ENCODE peak calls at places on chromosomes 16 and 17, in eight cellular contexts. L is ovary, Q is body of pancreas, Z is stomach, D is upper lobe of left lung, M is A549, Y is uterus, P is esophagus squamous epithelium. N is an unnamed sample. For H3K4me1, the result is how much of the 10 kb centered on the place peaks cover.

GRCh38 chr16:4339909-4340308 is 11.2 kb downstream of the PAM16 start:
- DNase-seq in L (peak), Q (peak), Z (peak), D (peak), M (no peak), Y (peak), P (no peak), N (peak)

GRCh38 chr16:31242197-31242596 is 17.6 kb upstream of the ITGAM start:
- DNase-seq in L (no peak), Q (no peak), Z (no peak), D (no peak), M (no peak), Y (no peak), P (no peak), N (no peak)

GRCh38 chr17:27244481-27245223 is 49.3 kb upstream of the WSB1 start:
- DNase-seq in L (peak), Q (peak), Z (no peak), D (peak), M (no peak), Y (peak), P (no peak), N (peak)

GRCh38 chr17:4297351-4297750 is 33.6 kb upstream of the ANKFY1 start:
- DNase-seq in L (no peak), Q (no peak), Z (no peak), D (no peak), M (no peak), Y (no peak), P (no peak), N (no peak)

GRCh38 chr16:9092963-9093477 is 1.6 kb downstream of the HAPSTR1 start:
- DNase-seq in L (peak), Q (peak), Z (peak), D (no peak), M (no peak), Y (peak), P (no peak), N (peak)

GRCh38 chr17:67180275-67180674 is 64.7 kb downstream of the HELZ start:
- DNase-seq in L (no peak), Q (no peak), Z (no peak), D (no peak), M (no peak), Y (no peak), P (no peak), N (no peak)

GRCh38 chr17:29881256-29881655 is 48.8 kb downstream of the SSH2 start:
- DNase-seq in L (no peak), Q (no peak), Z (no peak), D (no peak), M (no peak), Y (no peak), P (no peak), N (no peak)

GRCh38 chr16:30470632-30471007 is 1.9 kb upstream of the ITGAL start:
- DNase-seq in L (no peak), Q (no peak), Z (no peak), D (no peak), M (no peak), Y (no peak), P (no peak), N (no peak)

GRCh38 chr17:67378444-67379250 is 1.6 kb downstream of the PITPNC1 start:
- DNase-seq in L (peak), Q (peak), Z (peak), D (peak), M (peak), Y (peak), P (no peak), N (peak)

GRCh38 chr17:17590883-17591407 is 563 bp downstream of the PEMT start:
- DNase-seq in L (no peak), Q (no peak), Z (no peak), D (no peak), M (no peak), Y (peak), P (no peak), N (peak)

GRCh38 chr17:17593222-17593620 is 1.7 kb upstream of the PEMT start:
- DNase-seq in L (no peak), Q (no peak), Z (no peak), D (no peak), M (no peak), Y (no peak), P (no peak), N (no peak)

GRCh38 chr17:17590141-17590735 is 1.3 kb downstream of the PEMT start:
- DNase-seq in L (no peak), Q (no peak), Z (no peak), D (no peak), M (no peak), Y (no peak), P (no peak), N (no peak)

GRCh38 chr17:17587614-17588336 is 3.7 kb downstream of the PEMT start:
- DNase-seq in L (no peak), Q (no peak), Z (no peak), D (no peak), M (no peak), Y (no peak), P (no peak), N (no peak)

GRCh38 chr17:17591408-17592265 is at the start of gene PEMT:
- DNase-seq in L (peak), Q (peak), Z (peak), D (peak), M (peak), Y (peak), P (peak), N (peak)
- TF ChIP-seq POLR2A in L (peak), Q (peak), Z (no peak), D (peak), M (peak), Y (peak), P (peak), N (no peak)

DNA sequence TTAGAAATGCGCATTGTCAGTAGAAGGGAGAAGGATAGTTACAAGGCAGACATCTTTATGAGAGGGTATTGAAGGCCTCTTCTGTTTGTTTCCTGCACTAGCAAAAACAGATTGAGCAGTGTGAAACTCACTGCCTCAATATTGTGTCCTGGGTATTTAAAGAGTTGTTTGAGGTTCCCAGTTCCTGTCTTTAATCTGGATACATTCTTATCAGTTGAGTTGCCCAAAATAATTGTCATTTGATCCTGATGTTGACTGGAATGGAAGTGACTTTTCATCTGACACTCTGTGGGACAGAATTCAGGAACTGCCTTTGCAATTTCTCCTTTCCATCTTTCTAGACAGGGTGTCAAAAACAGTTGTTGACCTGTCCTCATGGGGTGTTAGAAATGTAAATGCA is 1.7 kb downstream of the ATP6V0A1 start:
- DNase-seq in L (no peak), Q (no peak), Z (no peak), D (no peak), M (no peak), Y (no peak), P (no peak), N (no peak)
- H3K4me1 ChIP-seq in L (under half), Q (under half), Z (half or more), D (half or more), M (half or more), Y (under half), P (half or more), N (half or more)

GRCh38 chr16:86605950-86606349 is 27.6 kb downstream of the FOXL1 start:
- DNase-seq in L (no peak), Q (no peak), Z (no peak), D (no peak), M (no peak), Y (no peak), P (no peak), N (no peak)
- TF ChIP-seq POLR2A in L (no peak), Q (no peak), Z (no peak), D (no peak), M (no peak), Y (no peak), P (no peak), N (no peak)

GRCh38 chr16:53771655-53772497 is 67.9 kb downstream of the FTO start:
- DNase-seq in L (no peak), Q (no peak), Z (no peak), D (no peak), M (no peak), Y (no peak), P (no peak), N (no peak)

GRCh38 chr16:53773150-53773846 is 69.3 kb downstream of the FTO start:
- DNase-seq in L (no peak), Q (peak), Z (peak), D (no peak), M (peak), Y (no peak), P (no peak), N (no peak)

GRCh38 chr16:53775821-53776431 is 72.0 kb downstream of the FTO start:
- DNase-seq in L (no peak), Q (peak), Z (peak), D (no peak), M (peak), Y (peak), P (no peak), N (no peak)

GRCh38 chr16:53773881-53774280 is 69.9 kb downstream of the FTO start:
- DNase-seq in L (no peak), Q (no peak), Z (no peak), D (no peak), M (no peak), Y (no peak), P (no peak), N (no peak)

GRCh38 chr16:53775106-53775820 is 71.3 kb downstream of the FTO start:
- DNase-seq in L (no peak), Q (no peak), Z (no peak), D (no peak), M (no peak), Y (no peak), P (no peak), N (no peak)
- H3K4me1 ChIP-seq in L (under half), Q (half or more), Z (half or more), D (half or more), M (half or more), Y (under half), P (half or more), N (under half)

GRCh38 chr17:44912763-44913544 is 2.3 kb downstream of the GFAP start:
- DNase-seq in L (no peak), Q (no peak), Z (no peak), D (no peak), M (no peak), Y (no peak), P (no peak), N (peak)
- TF ChIP-seq POLR2A in L (no peak), Q (no peak), Z (no peak), D (no peak), M (no peak), Y (no peak), P (no peak), N (no peak)

DNA sequence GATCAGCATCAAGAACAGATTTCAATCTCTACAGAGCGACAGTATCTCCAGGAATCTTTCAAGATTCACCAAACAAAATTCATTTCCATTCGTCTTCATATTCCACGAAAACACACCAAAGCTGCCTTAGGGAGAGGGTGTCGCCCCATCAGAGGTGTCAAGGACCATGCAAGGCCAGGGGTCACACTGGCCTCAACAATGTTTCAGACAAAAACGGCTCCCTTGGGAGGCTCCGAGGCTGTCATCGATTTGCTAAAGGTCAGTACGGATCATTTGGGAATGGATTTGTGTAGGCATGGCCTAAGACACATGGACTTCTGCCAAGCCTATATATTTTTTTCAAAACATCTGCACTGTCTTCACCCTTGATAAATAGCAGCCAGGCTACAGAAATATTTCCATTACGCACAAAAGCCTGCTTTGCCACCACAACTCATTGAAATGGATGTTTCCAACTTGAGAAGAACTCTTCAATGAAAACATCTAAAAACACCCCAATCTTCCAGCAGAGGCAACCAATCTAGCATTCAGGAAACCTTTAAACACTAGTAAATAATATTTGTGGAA is 10.3 kb downstream of the CUEDC1 start:
- DNase-seq in L (no peak), Q (no peak), Z (no peak), D (no peak), M (no peak), Y (no peak), P (no peak), N (no peak)
- H3K4me1 ChIP-seq in L (under half), Q (half or more), Z (half or more), D (half or more), M (half or more), Y (under half), P (half or more), N (half or more)

DNA sequence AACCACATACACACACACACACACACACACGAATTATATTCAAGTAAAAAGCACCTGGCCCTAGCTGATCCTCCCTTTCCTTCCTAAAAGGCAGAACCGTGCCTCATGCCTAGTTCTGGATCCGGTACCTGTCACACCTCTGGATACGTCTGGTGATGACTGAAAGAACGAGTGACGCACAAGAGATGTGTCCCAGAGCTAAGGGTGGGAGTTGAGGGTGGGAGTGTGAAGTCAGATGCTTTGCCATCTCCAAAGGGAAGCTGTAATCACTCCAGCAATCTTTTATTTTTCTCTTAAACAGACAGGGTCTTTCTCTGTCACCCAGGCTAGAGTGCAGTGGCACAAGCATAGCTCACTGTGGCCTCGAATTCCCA is 26.5 kb upstream of the GSG1L start:
- DNase-seq in L (no peak), Q (no peak), Z (no peak), D (no peak), M (no peak), Y (no peak), P (no peak), N (no peak)
- TF ChIP-seq POLR2A in L (no peak), Q (no peak), Z (no peak), D (no peak), M (no peak), Y (no peak), P (no peak), N (no peak)

GRCh38 chr16:89434490-89434889 is 55.9 kb downstream of the ANKRD11 start:
- DNase-seq in L (no peak), Q (no peak), Z (no peak), D (no peak), M (no peak), Y (no peak), P (no peak), N (no peak)
- H3K4me1 ChIP-seq in L (under half), Q (half or more), Z (half or more), D (half or more), M (under half), Y (under half), P (half or more), N (half or more)

GRCh38 chr17:1643293-1643998 is 2.1 kb downstream of the SCARF1 start:
- DNase-seq in L (no peak), Q (peak), Z (peak), D (peak), M (peak), Y (no peak), P (no peak), N (peak)
- TF ChIP-seq POLR2A in L (no peak), Q (no peak), Z (no peak), D (no peak), M (no peak), Y (no peak), P (no peak), N (no peak)